ENCODE peak calls at places on chromosomes 7 and 10, in seven cellular contexts. W is brain microvascular endothelial cell; P is foreskin fibroblast; T is tibial artery; C is CD8-positive, alpha-beta T cell; L is fibroblast of mammary gland; Z is cardiac fibroblast. H is an unnamed sample.

GRCh38 chr10:50855461-50855860 is 30.0 kb downstream of the A1CF start:
- DNase-seq in P (no peak), Z (no peak), T (no peak), C (no peak), W (no peak), L (no peak), H (no peak)

GRCh38 chr10:27742926-27743735 is 2.5 kb downstream of the MKX start:
- DNase-seq in W (no peak), C (no peak), P (no peak), L (no peak), Z (no peak), T (peak), H (no peak)

GRCh38 chr7:98300595-98301372 is 19.3 kb downstream of the BRI3 start:
- DNase-seq in Z (no peak), W (no peak), L (no peak), T (no peak), P (no peak), C (no peak), H (no peak)

GRCh38 chr7:120274482-120274881 is 1.5 kb downstream of the KCND2 start:
- DNase-seq in C (no peak), P (no peak), L (no peak), T (no peak), W (no peak), Z (no peak), H (no peak)

GRCh38 chr7:153910604-153911003 is 141.6 kb upstream of the DPP6 start:
- DNase-seq in T (no peak), P (no peak), W (no peak), C (no peak), Z (no peak), L (no peak), H (no peak)

GRCh38 chr7:44965937-44966730 is 12.7 kb downstream of the MYO1G start:
- DNase-seq in Z (no peak), T (peak), P (no peak), W (no peak), L (no peak), C (no peak), H (no peak)

GRCh38 chr10:110947061-110947595 is 27.7 kb downstream of the SHOC2 start:
- DNase-seq in T (no peak), P (peak), W (peak), C (no peak), L (peak), Z (no peak), H (no peak)

GRCh38 chr10:132957981-132958885 is 15.9 kb upstream of the CFAP46 start:
- DNase-seq in L (no peak), P (no peak), C (no peak), Z (no peak), W (no peak), T (peak), H (no peak)

GRCh38 chr7:130841416-130841815 is 107.4 kb upstream of the KLF14 start:
- DNase-seq in L (no peak), P (no peak), Z (no peak), C (peak), T (no peak), W (no peak), H (no peak)

GRCh38 chr7:15305002-15305600 is 256.7 kb downstream of the AGMO start:
- DNase-seq in L (peak), T (no peak), Z (peak), P (peak), W (peak), C (no peak), H (peak)

GRCh38 chr10:108132303-108132702 is 967.8 kb upstream of the SORCS1 start:
- DNase-seq in T (no peak), L (no peak), C (no peak), W (no peak), P (no peak), Z (no peak), H (no peak)

GRCh38 chr7:105932835-105933477 is 30.1 kb upstream of the CDHR3 start:
- DNase-seq in C (no peak), Z (peak), W (no peak), L (peak), T (no peak), P (peak), H (peak)

GRCh38 chr7:54560726-54561125 is 18.6 kb downstream of the VSTM2A start:
- DNase-seq in Z (no peak), W (no peak), T (no peak), P (no peak), C (no peak), L (no peak), H (no peak)

GRCh38 chr7:158078161-158078910 is 509.3 kb downstream of the PTPRN2 start:
- DNase-seq in W (no peak), P (no peak), Z (no peak), T (peak), C (no peak), L (no peak), H (no peak)

GRCh38 chr10:15469066-15469465 is 98.0 kb upstream of the FAM171A1 start:
- DNase-seq in Z (no peak), L (no peak), W (no peak), P (no peak), C (no peak), T (no peak), H (no peak)

GRCh38 chr10:11578802-11579255 is 32.6 kb downstream of the USP6NL start:
- DNase-seq in P (no peak), W (no peak), L (no peak), Z (no peak), C (no peak), T (no peak), H (no peak)

GRCh38 chr7:17130281-17131059 is 168.0 kb upstream of the AHR start:
- DNase-seq in Z (peak), C (no peak), T (no peak), W (peak), P (peak), L (peak), H (peak)

GRCh38 chr10:133241501-133242205 is 4.0 kb downstream of the VENTX start:
- DNase-seq in P (no peak), W (no peak), L (no peak), C (no peak), Z (no peak), T (no peak), H (no peak)

GRCh38 chr10:26438534-26439269 is 561 bp downstream of the APBB1IP start:
- DNase-seq in L (peak), P (no peak), C (peak), T (peak), W (no peak), Z (no peak), H (peak)

GRCh38 chr10:35635576-35635975 is 6.5 kb downstream of the FZD8 start:
- DNase-seq in W (peak), P (peak), T (no peak), L (peak), Z (peak), C (peak), H (peak)

GRCh38 chr10:8229153-8229552 is 174.7 kb downstream of the GATA3 start:
- DNase-seq in Z (no peak), T (no peak), W (no peak), P (no peak), L (no peak), C (no peak), H (no peak)

GRCh38 chr7:39356531-39356930 is 209.7 kb upstream of the YAE1 start:
- DNase-seq in L (peak), P (peak), W (no peak), T (no peak), C (no peak), Z (no peak), H (no peak)

GRCh38 chr7:39355664-39356063 is 210.5 kb upstream of the YAE1 start:
- DNase-seq in W (no peak), P (no peak), C (no peak), T (no peak), Z (no peak), L (no peak), H (no peak)

GRCh38 chr7:39360766-39361165 is 205.4 kb upstream of the YAE1 start:
- DNase-seq in W (no peak), Z (no peak), L (no peak), C (no peak), T (no peak), P (no peak), H (no peak)

GRCh38 chr7:39360038-39360437 is 206.2 kb upstream of the YAE1 start:
- DNase-seq in W (no peak), Z (no peak), P (no peak), C (no peak), L (no peak), T (no peak), H (no peak)

DNA sequence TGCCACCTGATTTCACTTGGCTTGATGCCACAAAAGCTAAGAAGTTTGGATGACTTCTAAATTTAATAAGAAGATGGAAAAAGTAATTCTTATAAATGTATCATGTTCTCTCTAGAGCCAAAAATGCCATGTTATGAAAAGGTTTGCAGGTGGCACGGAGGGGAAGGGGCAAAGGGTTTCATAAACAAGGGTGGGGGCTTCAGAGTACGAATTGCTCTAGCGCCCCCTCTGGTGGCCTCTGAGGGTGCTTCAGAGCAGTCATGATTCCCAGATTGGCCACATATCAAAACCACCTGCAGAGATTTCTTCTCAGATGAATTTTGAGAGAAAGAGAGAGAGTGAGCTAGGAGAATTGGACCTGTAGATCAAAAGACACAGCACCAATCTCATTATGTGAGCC is 208.6 kb upstream of the YAE1 start:
- DNase-seq in W (no peak), T (no peak), C (no peak), P (no peak), Z (no peak), L (no peak), H (no peak)
- TF ChIP-seq CTCF in W (peak), T (no peak), C (no peak), P (peak), Z (peak), L (peak), H (peak)

GRCh38 chr10:31133251-31133627 is 101.6 kb upstream of the ZNF438 start:
- DNase-seq in W (no peak), C (no peak), T (no peak), L (no peak), Z (no peak), P (no peak), H (no peak)
- H3K4me3 ChIP-seq in W (no peak), C (peak), T (peak), L (no peak), Z (no peak), P (no peak), H (no peak)

GRCh38 chr7:50404392-50404791 is 45.8 kb downstream of the FIGNL1 start:
- DNase-seq in L (no peak), Z (no peak), C (no peak), P (no peak), W (no peak), T (no peak), H (no peak)
- TF ChIP-seq CTCF in L (no peak), Z (no peak), C (no peak), P (no peak), W (peak), T (no peak), H (no peak)

GRCh38 chr10:93080350-93081046 is 6.8 kb downstream of the CYP26A1 start:
- DNase-seq in L (peak), Z (peak), C (peak), T (no peak), P (no peak), W (peak), H (peak)

GRCh38 chr10:93077860-93078337 is 4.2 kb downstream of the CYP26A1 start:
- DNase-seq in L (no peak), T (no peak), C (no peak), Z (no peak), W (no peak), P (no peak), H (peak)

GRCh38 chr10:93081296-93081695 is 7.6 kb downstream of the CYP26A1 start:
- DNase-seq in P (no peak), C (no peak), L (no peak), Z (no peak), T (no peak), W (no peak), H (no peak)

GRCh38 chr10:93081834-93082233 is 8.1 kb downstream of the CYP26A1 start:
- DNase-seq in L (no peak), T (no peak), P (no peak), Z (no peak), W (peak), C (no peak), H (no peak)

DNA sequence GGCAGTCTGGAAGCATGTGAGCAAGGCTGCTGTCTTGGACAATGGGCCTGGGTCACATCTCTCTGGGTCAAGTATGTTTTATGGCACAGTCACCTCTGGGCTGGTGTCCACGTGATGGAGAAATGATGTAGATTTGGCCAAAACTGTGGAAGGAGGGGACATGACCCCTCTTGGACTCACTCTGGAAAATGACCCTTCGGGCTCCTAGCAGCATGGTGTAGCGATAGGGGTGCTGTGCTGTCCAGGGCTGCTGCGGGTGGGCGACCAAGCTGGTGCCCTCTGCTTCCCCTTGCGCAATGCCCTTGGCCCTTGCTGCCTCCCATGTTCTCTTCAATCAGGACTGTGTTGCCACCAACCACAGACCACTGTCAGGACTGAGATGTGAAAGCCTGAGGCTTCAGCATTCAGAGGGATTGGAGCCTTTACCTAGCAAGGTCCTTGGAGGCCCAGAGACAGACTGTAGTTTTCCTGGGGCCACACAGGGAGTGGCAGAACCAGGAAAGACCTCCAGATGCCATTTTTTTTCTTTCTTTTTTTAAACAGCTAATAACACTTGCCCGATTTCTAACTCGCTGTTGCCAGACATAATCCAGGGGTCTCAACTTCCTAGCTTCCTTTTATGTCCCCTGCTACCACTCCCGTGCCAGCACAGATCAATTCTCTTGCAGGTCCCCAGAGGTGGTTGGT is 6.1 kb downstream of the CYP26A1 start:
- DNase-seq in C (no peak), T (no peak), W (no peak), P (no peak), L (no peak), Z (no peak), H (no peak)
- H3K4me3 ChIP-seq in C (no peak), T (no peak), W (no peak), P (no peak), L (no peak), Z (no peak), H (peak)

GRCh38 chr10:60869916-60870728 is 73.9 kb downstream of the RHOBTB1 start:
- DNase-seq in Z (no peak), T (no peak), C (no peak), L (no peak), W (no peak), P (no peak), H (no peak)
- TF ChIP-seq CTCF in Z (no peak), T (no peak), C (no peak), L (no peak), W (peak), P (no peak), H (no peak)

GRCh38 chr7:70436815-70437350 is 695.1 kb upstream of the GALNT17 start:
- DNase-seq in T (no peak), Z (no peak), P (no peak), L (no peak), W (no peak), C (no peak), H (no peak)
- H3K4me3 ChIP-seq in T (no peak), Z (no peak), P (no peak), L (no peak), W (no peak), C (no peak), H (no peak)

DNA sequence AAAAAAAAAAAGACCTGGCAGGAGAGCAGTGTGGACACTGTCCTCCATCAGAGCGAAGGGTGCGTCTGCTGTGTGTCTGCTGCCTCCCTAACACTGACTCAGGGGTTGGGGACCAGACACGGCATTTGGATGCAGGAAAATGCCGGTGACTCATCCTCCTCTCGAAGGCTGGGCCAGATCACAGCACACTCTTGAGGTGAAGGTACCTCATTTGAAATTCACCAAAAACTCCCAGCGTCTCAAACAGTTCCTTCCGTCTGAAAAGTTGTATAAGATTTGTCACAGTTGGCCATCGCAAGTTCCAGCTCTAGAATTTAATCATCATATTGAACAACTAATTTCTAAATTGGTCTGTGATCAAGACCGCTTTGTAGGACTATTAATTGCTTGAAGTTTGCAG is 118.1 kb upstream of the LYZL2 start:
- DNase-seq in C (no peak), T (no peak), W (peak), P (peak), Z (no peak), L (peak), H (peak)
- TF ChIP-seq CTCF in C (no peak), T (no peak), W (no peak), P (no peak), Z (no peak), L (no peak), H (no peak)

GRCh38 chr7:1403844-1404404 is 55.3 kb downstream of the MICALL2 start:
- DNase-seq in P (peak), C (no peak), Z (peak), W (peak), T (no peak), L (peak), H (peak)
- H3K4me3 ChIP-seq in P (no peak), C (no peak), Z (no peak), W (no peak), T (no peak), L (no peak), H (no peak)

GRCh38 chr10:130974171-130974570 is 337.4 kb downstream of the TCERG1L start:
- DNase-seq in P (no peak), W (no peak), L (no peak), Z (no peak), T (no peak), C (no peak), H (no peak)
- TF ChIP-seq CTCF in P (no peak), W (no peak), L (no peak), Z (no peak), T (no peak), C (no peak), H (no peak)